ENCODE peak calls at places on chromosome 6, in seven cellular contexts. N, Y, Z, X, L, E and C are unnamed samples.

GRCh38 chr6:125220712-125221111 is 67.1 kb downstream of the TPD52L1 start:
- DNase-seq in E (peak), X (no peak), Z (no peak), N (no peak), L (no peak), Y (no peak), C (no peak)

GRCh38 chr6:156883497-156884252 is 106.5 kb downstream of the ARID1B start:
- DNase-seq in L (no peak), X (no peak), Z (no peak), N (peak), E (peak), Y (peak), C (no peak)

GRCh38 chr6:156396791-156397418 is 380.3 kb upstream of the ARID1B start:
- DNase-seq in X (peak), N (no peak), E (peak), Z (no peak), L (no peak), Y (no peak), C (no peak)

GRCh38 chr6:155248021-155249001 is 15.5 kb upstream of the CLDN20 start:
- DNase-seq in Z (no peak), X (peak), N (no peak), L (peak), E (peak), Y (peak), C (no peak)

GRCh38 chr6:148593130-148593812 is 153.6 kb upstream of the UST start:
- DNase-seq in Y (no peak), Z (no peak), E (no peak), X (no peak), N (no peak), L (peak), C (no peak)

GRCh38 chr6:107870379-107870778 is 46.3 kb upstream of the SCML4 start:
- DNase-seq in N (no peak), Y (no peak), Z (no peak), L (no peak), X (no peak), E (no peak), C (no peak)

GRCh38 chr6:89637960-89638319 is 607 bp downstream of the LYRM2 start:
- DNase-seq in Y (no peak), E (no peak), X (no peak), N (no peak), L (no peak), Z (no peak), C (no peak)

GRCh38 chr6:169231790-169232506 is 21.7 kb downstream of the THBS2 start:
- DNase-seq in E (no peak), L (no peak), Y (no peak), X (no peak), Z (no peak), N (no peak), C (no peak)

GRCh38 chr6:109892451-109893435 is 85.4 kb upstream of the GPR6 start:
- DNase-seq in Z (no peak), Y (no peak), L (peak), E (peak), X (peak), N (no peak), C (peak)

GRCh38 chr6:54291146-54291545 is 17.1 kb upstream of the TINAG start:
- DNase-seq in N (no peak), E (no peak), Z (no peak), L (no peak), Y (peak), X (no peak), C (no peak)

GRCh38 chr6:4599924-4600323 is 176.3 kb upstream of the CDYL start:
- DNase-seq in X (no peak), L (no peak), Z (no peak), Y (peak), N (no peak), E (no peak), C (no peak)

GRCh38 chr6:17439243-17439993 is 46.0 kb downstream of the CAP2 start:
- DNase-seq in Z (no peak), Y (peak), N (no peak), E (no peak), X (no peak), L (no peak), C (no peak)

GRCh38 chr6:51812231-51812630 is 275.2 kb downstream of the PKHD1 start:
- DNase-seq in E (no peak), Z (no peak), X (no peak), Y (no peak), N (no peak), L (no peak), C (no peak)

GRCh38 chr6:84329077-84329476 is 101.6 kb upstream of the CEP162 start:
- DNase-seq in Z (no peak), L (no peak), E (no peak), N (no peak), X (no peak), Y (no peak), C (no peak)

GRCh38 chr6:36650848-36651247 is 27.7 kb upstream of the CDKN1A start:
- DNase-seq in E (no peak), L (no peak), Z (no peak), X (no peak), Y (peak), N (no peak), C (no peak)

GRCh38 chr6:139888691-139889122 is 514.3 kb upstream of the CITED2 start:
- DNase-seq in L (no peak), E (peak), Y (no peak), Z (no peak), N (no peak), X (peak), C (no peak)

GRCh38 chr6:95578106-95578410 is 723 bp downstream of the MANEA start:
- DNase-seq in Z (no peak), E (no peak), Y (no peak), X (no peak), L (no peak), N (no peak), C (no peak)

GRCh38 chr6:105388392-105388791 is 14.5 kb downstream of the PREP start:
- DNase-seq in N (no peak), X (no peak), E (no peak), L (no peak), Z (no peak), Y (no peak), C (no peak)

GRCh38 chr6:125377621-125378020 is 75.9 kb upstream of the HDDC2 start:
- DNase-seq in L (no peak), Z (no peak), Y (no peak), E (no peak), N (no peak), X (no peak), C (no peak)

GRCh38 chr6:21246075-21246474 is 347.5 kb upstream of the SOX4 start:
- DNase-seq in Y (no peak), N (no peak), Z (no peak), X (no peak), E (no peak), L (no peak), C (no peak)

GRCh38 chr6:39666706-39667489 is 58.3 kb downstream of the KIF6 start:
- DNase-seq in E (no peak), N (no peak), Z (no peak), Y (no peak), X (peak), L (no peak), C (no peak)

GRCh38 chr6:92292067-92292466 is 1127.3 kb downstream of the EPHA7 start:
- DNase-seq in Y (no peak), N (no peak), L (no peak), X (no peak), E (no peak), Z (no peak), C (no peak)

GRCh38 chr6:33988121-33989015 is 157.5 kb downstream of the GRM4 start:
- DNase-seq in Y (no peak), N (no peak), Z (no peak), X (no peak), E (no peak), L (no peak), C (peak)

DNA sequence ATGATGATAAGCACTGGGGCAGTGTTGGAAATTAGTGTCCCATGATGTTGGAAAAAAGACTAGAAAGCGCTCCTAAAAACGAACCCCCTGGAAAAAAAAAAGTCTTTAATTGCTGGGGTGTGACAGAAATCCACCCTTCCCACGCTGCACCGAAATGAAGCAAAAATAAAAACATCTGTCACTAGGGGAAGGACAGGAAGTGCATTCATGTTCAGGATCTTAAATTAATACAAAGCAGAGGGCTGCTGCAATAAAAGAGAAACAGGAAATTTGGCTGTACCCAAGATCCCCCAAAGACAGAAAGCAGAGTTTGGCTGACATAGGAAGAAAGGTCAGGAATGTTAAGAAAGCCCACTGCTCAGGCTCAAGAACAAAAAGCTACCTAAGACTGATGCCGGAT is 333.9 kb downstream of the TBC1D32 start:
- DNase-seq in E (no peak), Y (no peak), N (no peak), X (no peak), Z (no peak), L (no peak), C (no peak)
- H3K27ac ChIP-seq in E (no peak), Y (no peak), N (no peak), X (no peak), Z (no peak), L (no peak), C (no peak)

GRCh38 chr6:66423047-66423446 is 716.0 kb upstream of the EYS start:
- DNase-seq in N (no peak), E (no peak), L (no peak), Z (no peak), Y (no peak), X (no peak), C (no peak)
- H3K27ac ChIP-seq in N (no peak), E (no peak), L (no peak), Z (no peak), Y (no peak), X (no peak), C (no peak)

GRCh38 chr6:149897855-149898744 is at the start of gene RAET1E:
- DNase-seq in Y (no peak), E (peak), N (no peak), X (no peak), L (no peak), Z (peak), C (no peak)
- H3K27ac ChIP-seq in Y (no peak), E (peak), N (no peak), X (no peak), L (peak), Z (peak), C (peak)

GRCh38 chr6:40909811-40910210 is 129.2 kb downstream of the UNC5CL start:
- DNase-seq in N (no peak), X (no peak), Y (no peak), L (no peak), Z (no peak), E (no peak), C (no peak)

GRCh38 chr6:40904583-40905194 is 134.3 kb downstream of the UNC5CL start:
- DNase-seq in X (no peak), E (no peak), Z (no peak), Y (no peak), N (no peak), L (no peak), C (no peak)

GRCh38 chr6:40907198-40907701 is 131.8 kb downstream of the UNC5CL start:
- DNase-seq in Y (peak), X (no peak), Z (peak), N (no peak), L (no peak), E (peak), C (peak)

GRCh38 chr6:40903456-40903855 is 135.6 kb downstream of the UNC5CL start:
- DNase-seq in Y (no peak), L (no peak), X (no peak), N (no peak), Z (no peak), E (no peak), C (no peak)

GRCh38 chr6:40906759-40907158 is 132.3 kb downstream of the UNC5CL start:
- DNase-seq in E (no peak), X (no peak), Z (no peak), L (no peak), Y (peak), N (no peak), C (no peak)
- H3K27ac ChIP-seq in E (peak), X (no peak), Z (no peak), L (no peak), Y (peak), N (no peak), C (peak)

DNA sequence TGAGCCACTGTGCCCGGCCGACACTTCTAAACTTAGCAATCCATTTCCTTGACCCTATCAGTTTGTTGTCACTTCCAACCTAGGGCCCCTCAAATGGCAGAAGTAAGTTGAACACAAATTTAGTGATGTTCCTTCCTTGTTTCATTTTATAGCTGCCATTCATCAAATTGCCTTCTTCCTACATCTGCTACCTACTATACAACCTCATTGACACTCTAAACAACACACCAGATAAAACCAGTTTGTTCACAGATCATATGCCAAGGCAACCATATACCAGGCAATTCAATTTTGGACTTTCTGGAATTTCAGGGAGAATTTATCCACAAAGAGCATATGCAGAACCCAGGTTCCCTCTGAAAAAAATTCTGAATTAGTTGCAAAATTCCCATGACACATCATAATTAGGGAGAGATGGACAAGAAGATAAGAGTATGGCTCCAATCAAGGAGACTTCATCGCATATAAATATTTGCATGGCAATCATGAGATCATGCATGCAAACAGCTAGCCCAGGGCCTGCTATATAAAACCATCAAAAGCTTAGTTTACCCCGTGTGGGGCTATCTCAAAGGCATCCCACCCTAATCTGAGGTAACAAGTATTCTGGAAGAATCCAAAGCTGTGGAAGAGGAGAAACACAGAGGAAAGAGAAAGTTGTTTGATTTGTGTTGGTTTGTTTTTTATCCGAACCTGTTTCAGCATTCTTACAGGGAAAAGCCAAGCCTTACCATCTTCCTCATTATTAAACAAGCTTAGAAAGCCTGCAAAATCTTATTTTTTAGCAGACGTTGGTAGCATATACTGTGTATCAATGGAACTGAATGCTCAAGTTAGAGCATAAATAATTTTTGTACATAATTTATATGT is 132.8 kb upstream of the TNFAIP3 start:
- DNase-seq in Y (no peak), X (no peak), L (no peak), N (no peak), Z (no peak), E (no peak), C (no peak)
- H3K27ac ChIP-seq in Y (no peak), X (no peak), L (no peak), N (no peak), Z (no peak), E (no peak), C (no peak)

GRCh38 chr6:42429836-42430235 is 21.9 kb downstream of the TRERF1 start:
- DNase-seq in Z (no peak), Y (no peak), X (no peak), L (no peak), N (no peak), E (no peak), C (no peak)
- H3K27ac ChIP-seq in Z (no peak), Y (no peak), X (no peak), L (no peak), N (no peak), E (no peak), C (peak)

DNA sequence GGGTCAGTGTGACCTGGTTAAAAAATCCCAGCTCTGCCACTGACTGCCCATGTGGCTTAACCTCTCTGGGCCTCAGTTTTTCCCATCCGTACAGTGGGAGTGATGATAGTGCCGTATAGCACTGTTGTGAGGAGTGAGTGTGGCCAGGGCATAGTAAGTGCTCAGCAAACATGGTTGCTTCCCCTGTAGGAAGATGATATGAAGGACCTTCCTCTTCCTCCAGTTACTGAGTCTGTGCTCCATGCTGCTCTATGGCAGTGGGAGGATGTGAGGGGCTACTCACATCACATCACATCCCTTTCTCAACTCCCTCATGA is 13.1 kb downstream of the C6orf132 start:
- DNase-seq in X (no peak), Y (no peak), L (no peak), E (no peak), N (no peak), Z (no peak), C (no peak)
- H3K27ac ChIP-seq in X (no peak), Y (no peak), L (no peak), E (no peak), N (no peak), Z (no peak), C (no peak)